ENCODE peak calls at places on chromosomes 7 and 10, in ten cellular contexts. U, S, I, X, Z, A, F, Q, K and V are unnamed samples.

GRCh38 chr10:89217057-89217990 is 10.2 kb upstream of the CH25H start:
- DNase-seq in U (peak; percentile 32), S (peak; percentile 55), I (peak; percentile 60), X (no peak), Z (no peak), A (no peak), F (peak; percentile 54), Q (peak; percentile 30), K (peak; percentile 43), V (peak; percentile 67)

GRCh38 chr7:96723622-96724021 is 14.0 kb upstream of the SEM1 start:
- DNase-seq in U (no peak), S (no peak), I (no peak), X (no peak), Z (no peak), A (no peak), F (no peak), Q (no peak), K (no peak), V (no peak)

GRCh38 chr10:114632869-114633715 is 25.0 kb downstream of the ABLIM1 start:
- DNase-seq in U (peak; percentile 92), S (no peak), I (no peak), X (no peak), Z (no peak), A (no peak), F (no peak), Q (peak; percentile 23), K (peak; percentile 43), V (no peak)

GRCh38 chr7:55326079-55326847 is 38.9 kb upstream of the LANCL2 start:
- DNase-seq in U (no peak), S (no peak), I (no peak), X (no peak), Z (no peak), A (no peak), F (no peak), Q (no peak), K (no peak), V (no peak)

GRCh38 chr10:69375307-69376151 is 41.2 kb downstream of the TACR2 start:
- DNase-seq in U (no peak), S (no peak), I (peak; percentile 77), X (no peak), Z (peak; percentile 84), A (no peak), F (peak; percentile 94), Q (no peak), K (no peak), V (no peak)

GRCh38 chr10:75971402-75972211 is 540.2 kb downstream of the LRMDA start:
- DNase-seq in U (no peak), S (no peak), I (no peak), X (no peak), Z (no peak), A (no peak), F (no peak), Q (no peak), K (no peak), V (no peak)

GRCh38 chr7:35649711-35650110 is 45.2 kb downstream of the HERPUD2 start:
- DNase-seq in U (no peak), S (no peak), I (no peak), X (no peak), Z (no peak), A (no peak), F (no peak), Q (no peak), K (no peak), V (no peak)

GRCh38 chr10:3658766-3659165 is 126.2 kb downstream of the KLF6 start:
- DNase-seq in U (no peak), S (no peak), I (no peak), X (no peak), Z (no peak), A (no peak), F (no peak), Q (no peak), K (peak; percentile 47), V (no peak)

GRCh38 chr10:103452714-103453230 is 602 bp upstream of the CALHM2 start:
- DNase-seq in U (no peak), S (no peak), I (no peak), X (no peak), Z (no peak), A (no peak), F (no peak), Q (no peak), K (no peak), V (no peak)

DNA sequence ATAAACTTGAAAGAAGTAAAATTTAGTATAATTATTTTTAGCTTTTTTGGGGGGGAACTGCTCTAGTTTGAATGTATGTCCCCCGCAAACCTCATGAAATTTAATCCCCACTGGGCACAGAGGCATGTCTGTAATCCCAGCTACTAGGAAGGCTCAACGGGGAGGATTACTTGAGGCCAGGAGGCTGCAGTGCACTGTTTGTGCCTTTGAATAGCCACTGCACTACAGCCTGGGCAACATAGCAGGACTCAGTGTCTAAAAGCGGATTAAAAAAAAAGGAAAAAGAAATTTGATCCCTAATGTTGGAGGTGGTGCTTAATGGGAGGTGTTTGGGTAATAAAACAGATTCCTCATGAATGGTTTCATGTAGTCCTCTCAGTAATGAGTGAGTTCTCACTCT is 43.1 kb upstream of the PHF14 start:
- DNase-seq in U (no peak), S (no peak), I (no peak), X (no peak), Z (no peak), A (no peak), F (no peak), Q (no peak), K (no peak), V (no peak)
- TF ChIP-seq POLR2AphosphoS5 in U (no peak), S (no peak), I (no peak), X (no peak), Z (no peak), A (no peak), F (no peak), Q (no peak), K (no peak), V (no peak)

GRCh38 chr7:179948-180694 is 12.2 kb upstream of the FAM20C start:
- DNase-seq in U (no peak), S (no peak), I (no peak), X (no peak), Z (no peak), A (no peak), F (no peak), Q (no peak), K (no peak), V (no peak)
- H3K27ac ChIP-seq in U (no peak overlapping the region), S (peak overlapping the region; percentile 44), I (no peak overlapping the region), X (no peak overlapping the region), Z (no peak overlapping the region), A (no peak overlapping the region), F (no peak overlapping the region), Q (no peak overlapping the region), K (no peak overlapping the region), V (peak overlapping the region; percentile 56)

GRCh38 chr10:43963793-43964425 is 315.2 kb upstream of the ZNF32 start:
- DNase-seq in U (no peak), S (no peak), I (peak; percentile 13), X (peak; percentile 67), Z (no peak), A (peak; percentile 52), F (no peak), Q (no peak), K (no peak), V (no peak)

GRCh38 chr10:43960981-43961380 is 312.3 kb upstream of the ZNF32 start:
- DNase-seq in U (no peak), S (no peak), I (peak; percentile 3), X (no peak), Z (no peak), A (peak; percentile 13), F (no peak), Q (no peak), K (no peak), V (no peak)

GRCh38 chr10:43963379-43963778 is 314.7 kb upstream of the ZNF32 start:
- DNase-seq in U (no peak), S (no peak), I (no peak), X (peak; percentile 58), Z (no peak), A (peak; percentile 16), F (no peak), Q (no peak), K (no peak), V (no peak)

GRCh38 chr10:43961523-43962345 is 313.1 kb upstream of the ZNF32 start:
- DNase-seq in U (no peak), S (no peak), I (peak; percentile 22), X (peak; percentile 61), Z (no peak), A (peak; percentile 46), F (no peak), Q (no peak), K (no peak), V (no peak)

GRCh38 chr10:43962346-43963191 is 313.9 kb upstream of the ZNF32 start:
- DNase-seq in U (no peak), S (no peak), I (peak; percentile 22), X (peak; percentile 93), Z (no peak), A (peak; percentile 41), F (no peak), Q (no peak), K (no peak), V (no peak)
- TF ChIP-seq POLR2AphosphoS5 in U (no peak), S (peak; percentile 41), I (no peak), X (no peak), Z (no peak), A (no peak), F (no peak), Q (no peak), K (no peak), V (no peak)

GRCh38 chr7:149882264-149883048 is 8.7 kb downstream of the ATP6V0E2 start:
- DNase-seq in U (no peak), S (no peak), I (no peak), X (no peak), Z (no peak), A (no peak), F (peak; percentile 3), Q (no peak), K (no peak), V (no peak)
- H3K27ac ChIP-seq in U (no peak overlapping the region), S (no peak overlapping the region), I (no peak overlapping the region), X (no peak overlapping the region), Z (no peak overlapping the region), A (no peak overlapping the region), F (no peak overlapping the region), Q (no peak overlapping the region), K (no peak overlapping the region), V (no peak overlapping the region)

GRCh38 chr7:108815815-108816214 is 246.1 kb downstream of the DNAJB9 start:
- DNase-seq in U (no peak), S (no peak), I (no peak), X (no peak), Z (no peak), A (no peak), F (no peak), Q (peak; percentile 60), K (no peak), V (no peak)

GRCh38 chr7:108813247-108814014 is 243.8 kb downstream of the DNAJB9 start:
- DNase-seq in U (no peak), S (no peak), I (no peak), X (no peak), Z (no peak), A (no peak), F (no peak), Q (no peak), K (no peak), V (no peak)

DNA sequence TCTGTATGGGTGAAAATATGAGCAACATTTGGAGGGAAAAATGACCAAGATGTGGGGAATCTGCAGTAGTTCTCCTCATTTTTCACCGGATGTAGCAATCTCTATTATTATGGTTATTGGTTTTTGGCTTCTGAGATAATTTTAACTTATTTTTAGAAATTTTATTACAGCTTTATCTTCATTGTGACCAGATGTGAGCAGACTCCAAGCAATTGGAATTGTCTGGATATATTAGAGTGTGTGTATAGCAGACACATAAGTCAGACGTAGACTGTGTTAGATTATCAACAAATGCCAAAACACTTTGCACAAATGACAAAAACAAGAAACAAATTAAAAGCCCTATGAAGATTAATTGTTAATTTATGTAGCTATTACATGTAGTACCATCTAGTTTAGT is 249.1 kb downstream of the DNAJB9 start:
- DNase-seq in U (no peak), S (no peak), I (no peak), X (no peak), Z (no peak), A (no peak), F (no peak), Q (peak; percentile 26), K (no peak), V (no peak)
- TF ChIP-seq POLR2AphosphoS5 in U (no peak), S (no peak), I (no peak), X (no peak), Z (no peak), A (no peak), F (no peak), Q (peak; percentile 43), K (no peak), V (no peak)